ENCODE peak calls at places on chromosome 22, in four cellular contexts. J is A549, Y is HEK293T, M is K562. D is an unnamed sample.

GRCh38 chr22:28955817-28956216 is 72.4 kb downstream of the ZNRF3 start:
- DNase-seq in Y (no peak), M (no peak), J (no peak), D (no peak)

GRCh38 chr22:29517215-29517908 is 36.2 kb downstream of the THOC5 start:
- DNase-seq in J (no peak), M (no peak), Y (no peak), D (no peak)

GRCh38 chr22:44108806-44109385 is 71.8 kb upstream of the PARVG start:
- DNase-seq in Y (no peak), M (no peak), J (no peak), D (no peak)

GRCh38 chr22:31077681-31078080 is 3.4 kb upstream of the SMTN start:
- DNase-seq in Y (no peak), J (no peak), M (no peak), D (no peak)

GRCh38 chr22:39146256-39147101 is 6.0 kb downstream of the CBX7 start:
- DNase-seq in J (no peak), Y (no peak), M (no peak), D (no peak)

GRCh38 chr22:38203090-38203810 is 1.5 kb downstream of the MAFF start:
- DNase-seq in J (peak; percentile 47), Y (no peak), M (peak; percentile 22), D (peak; percentile 53)

GRCh38 chr22:27613099-27614089 is 188.2 kb downstream of the MN1 start:
- DNase-seq in M (no peak), J (no peak), Y (no peak), D (no peak)

GRCh38 chr22:46849951-46850350 is 87.5 kb downstream of the TBC1D22A start:
- DNase-seq in J (no peak), Y (no peak), M (no peak), D (no peak)

GRCh38 chr22:44449683-44450425 is 48.2 kb downstream of the RTL6 start:
- DNase-seq in M (no peak), J (no peak), Y (no peak), D (no peak)

GRCh38 chr22:33811686-33812085 is 108.6 kb downstream of the LARGE1 start:
- DNase-seq in Y (no peak), J (no peak), M (no peak), D (peak; percentile 79)

GRCh38 chr22:43811777-43812148 is 342 bp downstream of the EFCAB6 start:
- DNase-seq in J (no peak), M (no peak), Y (no peak), D (peak; percentile 61)

GRCh38 chr22:35154937-35155387 is 89.0 kb downstream of the ISX start:
- DNase-seq in J (peak; percentile 64), Y (peak; percentile 78), M (peak; percentile 57), D (peak; percentile 35)

GRCh38 chr22:29369460-29369859 is 18.9 kb downstream of the AP1B1 start:
- DNase-seq in Y (peak; percentile 42), M (peak; percentile 22), J (no peak), D (peak; percentile 76)

GRCh38 chr22:17241571-17242310 is 22.5 kb upstream of the ADA2 start:
- DNase-seq in M (no peak), Y (no peak), J (no peak), D (no peak)

GRCh38 chr22:17247832-17248231 is 28.6 kb upstream of the ADA2 start:
- DNase-seq in J (no peak), Y (no peak), M (no peak), D (no peak)

GRCh38 chr22:17239156-17239701 is 20.0 kb upstream of the ADA2 start:
- DNase-seq in J (no peak), Y (no peak), M (no peak), D (no peak)

DNA sequence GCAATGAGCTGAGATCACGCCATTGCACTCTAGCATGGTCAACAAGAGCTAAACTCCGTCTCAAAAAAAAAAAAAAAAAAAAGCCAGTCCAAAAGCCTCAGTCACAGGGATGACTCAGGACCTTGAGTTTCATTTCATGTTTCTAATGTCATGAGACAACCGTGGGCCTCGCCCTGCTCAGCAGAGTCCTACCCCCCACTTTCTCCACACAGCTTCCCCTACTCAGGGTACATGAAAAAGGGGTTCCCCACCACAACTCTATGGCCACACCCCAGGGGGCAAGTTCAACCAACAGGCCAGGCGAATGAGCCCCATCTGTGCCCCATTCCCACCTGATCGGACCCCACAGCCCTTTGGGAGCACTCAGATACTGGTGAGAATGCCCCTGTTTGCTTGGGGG is 24.3 kb upstream of the ADA2 start:
- DNase-seq in Y (no peak), M (no peak), J (peak; percentile 9), D (no peak)
- TF ChIP-seq BHLHE40 in Y (no peak), M (no peak), J (no peak), D (no peak)

GRCh38 chr22:25099202-25099601 is 100.5 kb upstream of the CRYBB3 start:
- DNase-seq in M (no peak), Y (no peak), J (no peak), D (no peak)

GRCh38 chr22:25095869-25096268 is 103.8 kb upstream of the CRYBB3 start:
- DNase-seq in J (no peak), M (no peak), Y (no peak), D (no peak)

GRCh38 chr22:25098445-25099081 is 101.1 kb upstream of the CRYBB3 start:
- DNase-seq in J (no peak), M (no peak), Y (no peak), D (no peak)

GRCh38 chr22:25094579-25094978 is 105.1 kb upstream of the CRYBB3 start:
- DNase-seq in M (no peak), J (no peak), Y (no peak), D (no peak)

DNA sequence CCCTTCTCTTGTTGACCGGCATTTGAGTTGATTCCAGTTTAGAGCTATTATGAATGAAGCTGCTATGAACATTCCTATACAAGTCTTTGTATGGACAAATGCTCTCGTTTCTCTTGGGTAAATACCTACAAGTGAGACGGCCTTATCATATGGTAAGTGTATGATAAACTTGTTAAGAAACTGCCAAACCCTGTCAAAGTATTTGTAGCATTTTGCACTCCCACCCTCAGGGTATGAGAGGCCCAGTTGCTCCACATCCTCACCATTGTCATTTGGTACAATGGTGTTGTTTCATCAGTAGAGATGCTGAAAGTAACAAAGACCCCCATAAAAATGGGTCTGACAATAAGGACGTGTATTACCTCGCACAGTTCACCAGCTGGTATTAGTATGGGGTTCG is 102.7 kb upstream of the CRYBB3 start:
- DNase-seq in M (no peak), Y (no peak), J (no peak), D (no peak)
- TF ChIP-seq BHLHE40 in M (no peak), Y (no peak), J (no peak), D (no peak)

DNA sequence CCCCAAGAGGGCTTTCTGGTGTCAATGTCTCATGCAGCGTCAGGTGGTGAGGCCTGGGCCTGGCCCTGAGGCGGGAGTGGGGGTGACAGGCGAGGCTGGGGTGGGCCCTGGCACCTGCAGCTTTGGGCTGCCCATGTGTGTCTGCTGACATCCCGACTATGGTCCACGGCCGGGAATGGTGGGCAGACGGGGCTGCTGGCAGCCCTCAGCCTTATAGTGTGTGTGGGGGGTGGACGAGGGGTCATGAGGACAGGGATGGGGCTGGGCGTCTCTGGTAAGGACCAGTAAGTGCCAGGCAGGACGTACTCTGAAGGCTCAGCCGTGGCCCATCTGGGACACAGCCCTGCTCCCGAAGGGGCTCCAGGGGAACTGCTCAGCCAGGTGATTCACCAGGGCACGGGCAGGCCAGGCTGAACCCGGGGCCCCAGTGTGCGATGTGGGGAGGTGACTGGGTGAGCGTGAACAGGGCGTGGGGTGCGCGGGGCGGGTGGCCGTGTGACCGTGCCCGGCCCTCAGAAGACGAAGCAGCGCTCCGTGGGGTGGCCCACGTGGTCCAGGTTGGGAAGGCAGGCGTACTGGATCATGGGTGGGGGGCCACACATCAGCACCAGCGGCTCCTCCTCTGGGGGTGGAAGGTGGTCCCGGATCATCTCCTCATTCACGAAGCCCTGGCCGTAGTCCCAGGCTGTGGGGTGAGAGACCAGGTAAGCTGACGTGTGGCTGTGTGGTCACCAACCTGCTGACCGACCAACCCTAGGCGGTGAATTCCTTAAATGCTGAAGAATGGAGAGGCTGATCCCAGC is 4.8 kb upstream of the POLDIP3 start:
- DNase-seq in Y (no peak), M (no peak), J (no peak), D (no peak)
- TF ChIP-seq BHLHE40 in Y (no peak), M (no peak), J (no peak), D (no peak)

GRCh38 chr22:20021196-20022181 is 579 bp downstream of the TANGO2 start:
- DNase-seq in M (peak; percentile 92), Y (no peak), J (no peak), D (peak; percentile 54)

GRCh38 chr22:20020533-20021195 is at the start of gene TANGO2:
- DNase-seq in Y (peak; percentile 100), M (peak; percentile 100), J (peak; percentile 83), D (peak; percentile 86)

GRCh38 chr22:20018001-20018400 is 1.4 kb upstream of the ARVCF start:
- DNase-seq in J (no peak), M (no peak), Y (no peak), D (no peak)

GRCh38 chr22:20017622-20017958 is 967 bp upstream of the ARVCF start:
- DNase-seq in Y (no peak), M (no peak), J (no peak), D (no peak)

DNA sequence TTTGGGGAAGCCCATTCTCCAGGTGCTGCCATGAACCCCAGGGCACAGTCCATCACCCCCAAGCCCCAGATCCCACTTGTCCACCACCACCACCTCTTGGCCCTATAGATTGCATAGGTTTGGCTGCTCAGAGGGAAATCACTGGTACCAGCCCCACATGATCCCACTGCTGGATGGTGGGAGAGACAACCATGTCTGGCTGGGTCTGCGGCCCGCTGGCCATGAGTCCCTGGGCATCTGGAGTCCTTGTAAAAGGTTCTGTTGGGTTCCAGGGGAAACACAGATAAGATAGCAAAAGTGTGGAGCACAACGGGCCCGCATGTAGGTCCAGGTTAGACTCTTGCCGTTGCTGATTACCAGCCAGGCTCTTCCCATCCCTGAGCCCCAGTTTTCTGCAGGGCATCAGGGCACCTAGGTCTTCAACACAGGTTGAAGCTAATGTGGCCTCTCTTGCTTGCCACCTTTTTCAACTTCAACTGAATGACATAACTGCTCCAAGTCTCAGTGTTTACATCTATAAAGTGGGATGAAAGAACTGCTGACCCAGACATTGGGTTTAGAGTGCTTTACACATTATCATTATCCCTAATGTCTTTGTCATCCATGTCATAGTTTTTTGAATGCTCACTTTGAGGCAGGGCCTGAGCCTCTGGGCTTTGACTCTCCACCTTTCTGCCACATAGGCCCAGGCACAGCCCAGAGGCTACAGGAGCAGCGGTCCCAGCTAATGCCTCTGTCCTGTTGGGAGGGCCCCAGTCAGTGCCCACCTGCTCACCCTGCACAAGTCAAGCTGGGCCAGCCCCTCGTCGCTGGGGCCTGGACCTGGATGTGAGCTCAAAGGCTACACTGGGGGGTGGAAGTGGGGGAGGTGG is 1.0 kb upstream of the TANGO2 start:
- DNase-seq in J (no peak), Y (no peak), M (no peak), D (no peak)
- TF ChIP-seq BHLHE40 in J (no peak), Y (no peak), M (peak; percentile 2), D (no peak)

GRCh38 chr22:23458663-23459541 is 121.2 kb downstream of the IGLL1 start:
- DNase-seq in Y (no peak), J (no peak), M (no peak), D (no peak)
- TF ChIP-seq BHLHE40 in Y (no peak), J (no peak), M (no peak), D (no peak)

D was measured in IMR-90.